ENCODE peak calls at places on chromosomes 1 and 21, in ten cellular contexts. One of them, this sample, is unnamed.

GRCh38 chr1:222552882-222553281 is 5.0 kb upstream of the HHIPL2 start:
- DNase-seq in sigmoid colon: no peak
- DNase-seq in NB4: no peak
- DNase-seq in transverse colon: no peak
- DNase-seq in K562: no peak
- DNase-seq in body of pancreas: no peak
- DNase-seq in heart left ventricle: no peak
- DNase-seq in A549: no peak
- DNase-seq in prostate gland: no peak
- DNase-seq in esophagus squamous epithelium: no peak
- DNase-seq in this sample: no peak

GRCh38 chr1:116571215-116571919 is 541 bp upstream of the CD58 start:
- DNase-seq in A549: no peak
- DNase-seq in body of pancreas: no peak
- DNase-seq in prostate gland: no peak
- DNase-seq in heart left ventricle: no peak
- DNase-seq in transverse colon: no peak
- DNase-seq in K562: no peak
- DNase-seq in NB4: no peak
- DNase-seq in sigmoid colon: no peak
- DNase-seq in esophagus squamous epithelium: no peak
- DNase-seq in this sample: no peak

GRCh38 chr1:59294423-59294822 is 2.5 kb upstream of the FGGY start:
- DNase-seq in K562: no peak
- DNase-seq in sigmoid colon: no peak
- DNase-seq in A549: no peak
- DNase-seq in body of pancreas: no peak
- DNase-seq in prostate gland: no peak
- DNase-seq in heart left ventricle: no peak
- DNase-seq in esophagus squamous epithelium: no peak
- DNase-seq in NB4: no peak
- DNase-seq in transverse colon: no peak
- DNase-seq in this sample: no peak

GRCh38 chr21:14583629-14584251 is 37.6 kb upstream of the SAMSN1 start:
- DNase-seq in body of pancreas: no peak
- DNase-seq in A549: no peak
- DNase-seq in transverse colon: no peak
- DNase-seq in prostate gland: no peak
- DNase-seq in heart left ventricle: no peak
- DNase-seq in K562: peak; percentile 52
- DNase-seq in esophagus squamous epithelium: no peak
- DNase-seq in NB4: no peak
- DNase-seq in sigmoid colon: no peak
- DNase-seq in this sample: no peak

GRCh38 chr21:15164678-15165303 is 100.0 kb upstream of the NRIP1 start:
- DNase-seq in sigmoid colon: no peak
- DNase-seq in prostate gland: no peak
- DNase-seq in transverse colon: peak; percentile 18
- DNase-seq in K562: no peak
- DNase-seq in esophagus squamous epithelium: no peak
- DNase-seq in NB4: no peak
- DNase-seq in A549: peak; percentile 14
- DNase-seq in body of pancreas: no peak
- DNase-seq in heart left ventricle: no peak
- DNase-seq in this sample: no peak

GRCh38 chr1:33547574-33547973 is 75.1 kb downstream of the ZSCAN20 start:
- DNase-seq in transverse colon: no peak
- DNase-seq in heart left ventricle: no peak
- DNase-seq in NB4: no peak
- DNase-seq in sigmoid colon: no peak
- DNase-seq in A549: no peak
- DNase-seq in esophagus squamous epithelium: no peak
- DNase-seq in prostate gland: no peak
- DNase-seq in K562: no peak
- DNase-seq in body of pancreas: no peak
- DNase-seq in this sample: no peak

GRCh38 chr1:15348648-15349047 is 61.0 kb upstream of the EFHD2 start:
- DNase-seq in A549: no peak
- DNase-seq in heart left ventricle: no peak
- DNase-seq in prostate gland: no peak
- DNase-seq in body of pancreas: no peak
- DNase-seq in NB4: no peak
- DNase-seq in esophagus squamous epithelium: no peak
- DNase-seq in transverse colon: no peak
- DNase-seq in K562: no peak
- DNase-seq in sigmoid colon: no peak
- DNase-seq in this sample: no peak

GRCh38 chr1:89673251-89673650 is 40.3 kb downstream of the LRRC8C start:
- DNase-seq in prostate gland: no peak
- DNase-seq in body of pancreas: no peak
- DNase-seq in A549: peak; percentile 26
- DNase-seq in esophagus squamous epithelium: no peak
- DNase-seq in NB4: peak; percentile 60
- DNase-seq in sigmoid colon: no peak
- DNase-seq in transverse colon: no peak
- DNase-seq in heart left ventricle: no peak
- DNase-seq in K562: no peak
- DNase-seq in this sample: no peak

GRCh38 chr1:81757398-81758020 is 43.2 kb upstream of the ADGRL2 start:
- DNase-seq in NB4: no peak
- DNase-seq in transverse colon: no peak
- DNase-seq in prostate gland: no peak
- DNase-seq in A549: no peak
- DNase-seq in body of pancreas: no peak
- DNase-seq in sigmoid colon: no peak
- DNase-seq in esophagus squamous epithelium: no peak
- DNase-seq in K562: no peak
- DNase-seq in heart left ventricle: no peak
- DNase-seq in this sample: no peak

GRCh38 chr1:41021526-41022308 is at the start of gene SLFNL1:
- DNase-seq in esophagus squamous epithelium: no peak
- DNase-seq in A549: no peak
- DNase-seq in body of pancreas: no peak
- DNase-seq in sigmoid colon: no peak
- DNase-seq in prostate gland: no peak
- DNase-seq in K562: peak; percentile 37
- DNase-seq in transverse colon: no peak
- DNase-seq in NB4: peak; percentile 44
- DNase-seq in heart left ventricle: peak; percentile 44
- DNase-seq in this sample: no peak
- TF ChIP-seq POLR2A in esophagus squamous epithelium: no peak
- TF ChIP-seq POLR2A in A549: no peak
- TF ChIP-seq POLR2A in body of pancreas: no peak
- TF ChIP-seq POLR2A in sigmoid colon: no peak
- TF ChIP-seq POLR2A in prostate gland: no peak
- TF ChIP-seq POLR2A in K562: peak; percentile 62
- TF ChIP-seq POLR2A in transverse colon: no peak
- TF ChIP-seq POLR2A in NB4: no peak
- TF ChIP-seq POLR2A in heart left ventricle: no peak
- TF ChIP-seq POLR2A in this sample: no peak

GRCh38 chr1:40665335-40666171 is at the start of gene RIMS3:
- DNase-seq in body of pancreas: peak; percentile 83
- DNase-seq in esophagus squamous epithelium: no peak
- DNase-seq in prostate gland: peak; percentile 68
- DNase-seq in transverse colon: peak; percentile 87
- DNase-seq in K562: peak; percentile 86
- DNase-seq in heart left ventricle: peak; percentile 76
- DNase-seq in NB4: peak; percentile 75
- DNase-seq in sigmoid colon: peak; percentile 89
- DNase-seq in A549: peak; percentile 55
- DNase-seq in this sample: peak; percentile 52
- TF ChIP-seq CTCF in body of pancreas: peak; percentile 2
- TF ChIP-seq CTCF in esophagus squamous epithelium: no peak
- TF ChIP-seq CTCF in prostate gland: no peak
- TF ChIP-seq CTCF in transverse colon: peak; percentile 11
- TF ChIP-seq CTCF in K562: peak; percentile 58
- TF ChIP-seq CTCF in heart left ventricle: no peak
- TF ChIP-seq CTCF in NB4: peak; percentile 40
- TF ChIP-seq CTCF in sigmoid colon: no peak
- TF ChIP-seq CTCF in A549: peak; percentile 33
- TF ChIP-seq CTCF in this sample: no peak

DNA sequence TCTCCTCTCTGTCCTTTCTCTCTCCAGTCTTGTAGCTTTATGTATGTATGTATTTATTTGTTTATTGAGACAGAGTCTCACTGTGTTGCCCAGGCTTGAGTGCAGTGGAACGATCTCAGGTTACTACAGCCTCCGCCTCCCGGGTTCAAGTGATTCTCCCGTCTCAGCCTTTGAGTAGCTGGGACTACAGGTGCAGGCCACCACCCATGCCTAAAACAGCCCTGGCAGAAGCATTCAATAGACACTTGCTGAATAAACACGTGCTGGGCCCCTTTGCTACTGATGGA is 2.5 kb downstream of the KIAA2013 start:
- DNase-seq in heart left ventricle: no peak
- DNase-seq in NB4: no peak
- DNase-seq in A549: no peak
- DNase-seq in prostate gland: no peak
- DNase-seq in esophagus squamous epithelium: no peak
- DNase-seq in transverse colon: no peak
- DNase-seq in sigmoid colon: no peak
- DNase-seq in K562: no peak
- DNase-seq in body of pancreas: no peak
- DNase-seq in this sample: no peak
- H3K4me3 ChIP-seq in heart left ventricle: no peak overlapping the region
- H3K4me3 ChIP-seq in NB4: peak overlapping the region; percentile 89
- H3K4me3 ChIP-seq in A549: no peak overlapping the region
- H3K4me3 ChIP-seq in prostate gland: no peak overlapping the region
- H3K4me3 ChIP-seq in esophagus squamous epithelium: no peak overlapping the region
- H3K4me3 ChIP-seq in transverse colon: no peak overlapping the region
- H3K4me3 ChIP-seq in sigmoid colon: no peak overlapping the region
- H3K4me3 ChIP-seq in K562: peak overlapping the region; percentile 71
- H3K4me3 ChIP-seq in body of pancreas: no peak overlapping the region
- H3K4me3 ChIP-seq in this sample: no peak overlapping the region

DNA sequence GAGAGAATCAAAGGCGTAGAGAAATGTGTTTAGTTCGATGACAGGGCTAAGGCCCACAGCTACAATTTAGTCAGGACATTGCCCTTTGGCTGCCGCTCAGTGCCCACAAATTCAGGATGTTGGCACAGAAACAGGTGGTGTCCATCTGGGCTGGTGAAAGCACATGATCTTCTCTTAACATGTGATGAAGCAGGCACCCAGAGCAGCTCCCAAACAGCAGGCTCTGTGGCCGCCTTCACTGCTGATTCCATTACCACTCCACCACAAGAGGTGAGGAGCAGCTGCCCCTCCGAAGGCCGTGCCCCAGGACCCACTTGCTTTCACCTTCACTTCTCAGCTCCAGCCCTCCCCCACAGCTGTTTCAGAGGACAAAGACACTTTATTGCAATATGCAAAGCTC is 24.8 kb downstream of the ACKR1 start:
- DNase-seq in prostate gland: no peak
- DNase-seq in sigmoid colon: no peak
- DNase-seq in esophagus squamous epithelium: no peak
- DNase-seq in heart left ventricle: no peak
- DNase-seq in body of pancreas: no peak
- DNase-seq in A549: peak; percentile 7
- DNase-seq in transverse colon: no peak
- DNase-seq in NB4: no peak
- DNase-seq in K562: no peak
- DNase-seq in this sample: no peak
- TF ChIP-seq POLR2A in prostate gland: no peak
- TF ChIP-seq POLR2A in sigmoid colon: no peak
- TF ChIP-seq POLR2A in esophagus squamous epithelium: no peak
- TF ChIP-seq POLR2A in heart left ventricle: no peak
- TF ChIP-seq POLR2A in body of pancreas: no peak
- TF ChIP-seq POLR2A in A549: no peak
- TF ChIP-seq POLR2A in transverse colon: no peak
- TF ChIP-seq POLR2A in NB4: no peak
- TF ChIP-seq POLR2A in K562: no peak
- TF ChIP-seq POLR2A in this sample: no peak

DNA sequence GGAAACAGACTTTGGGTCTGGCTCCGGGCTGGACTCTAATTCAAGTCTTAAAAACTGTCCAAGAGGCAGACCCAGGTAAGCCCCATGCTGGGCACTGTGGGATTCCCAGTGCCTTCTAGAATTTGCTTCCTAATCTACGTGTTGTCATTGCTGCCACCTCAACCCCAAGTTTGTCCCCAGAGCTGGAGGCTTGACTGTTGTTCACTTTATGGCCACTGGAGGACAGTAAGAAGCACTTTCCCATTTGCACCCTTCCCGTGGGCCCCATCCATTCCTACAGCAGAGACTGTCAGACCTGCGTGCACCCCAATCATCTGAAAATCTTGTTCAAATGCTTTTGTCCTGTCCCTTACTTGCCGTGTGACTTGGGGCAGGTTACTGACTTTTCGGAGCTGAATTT is 29.4 kb upstream of the VASH2 start:
- DNase-seq in body of pancreas: no peak
- DNase-seq in NB4: peak; percentile 41
- DNase-seq in prostate gland: no peak
- DNase-seq in A549: no peak
- DNase-seq in transverse colon: no peak
- DNase-seq in esophagus squamous epithelium: no peak
- DNase-seq in sigmoid colon: no peak
- DNase-seq in K562: peak; percentile 53
- DNase-seq in heart left ventricle: no peak
- DNase-seq in this sample: no peak
- TF ChIP-seq CTCF in body of pancreas: peak; percentile 10
- TF ChIP-seq CTCF in NB4: peak; percentile 62
- TF ChIP-seq CTCF in prostate gland: no peak
- TF ChIP-seq CTCF in A549: peak; percentile 19
- TF ChIP-seq CTCF in transverse colon: no peak
- TF ChIP-seq CTCF in esophagus squamous epithelium: no peak
- TF ChIP-seq CTCF in sigmoid colon: no peak
- TF ChIP-seq CTCF in K562: peak; percentile 84
- TF ChIP-seq CTCF in heart left ventricle: peak; percentile 15
- TF ChIP-seq CTCF in this sample: no peak

GRCh38 chr1:28510350-28511223 is 4.7 kb downstream of the RCC1 start:
- DNase-seq in A549: peak; percentile 40
- DNase-seq in transverse colon: no peak
- DNase-seq in body of pancreas: no peak
- DNase-seq in prostate gland: no peak
- DNase-seq in esophagus squamous epithelium: no peak
- DNase-seq in NB4: peak; percentile 75
- DNase-seq in sigmoid colon: no peak
- DNase-seq in K562: peak; percentile 75
- DNase-seq in heart left ventricle: no peak
- DNase-seq in this sample: no peak

GRCh38 chr1:28507646-28508434 is 2.0 kb downstream of the RCC1 start:
- DNase-seq in transverse colon: no peak
- DNase-seq in NB4: peak; percentile 37
- DNase-seq in esophagus squamous epithelium: no peak
- DNase-seq in K562: peak; percentile 61
- DNase-seq in prostate gland: no peak
- DNase-seq in body of pancreas: no peak
- DNase-seq in A549: no peak
- DNase-seq in sigmoid colon: no peak
- DNase-seq in heart left ventricle: no peak
- DNase-seq in this sample: no peak

GRCh38 chr1:28508435-28508754 is 2.6 kb downstream of the RCC1 start:
- DNase-seq in prostate gland: no peak
- DNase-seq in A549: no peak
- DNase-seq in sigmoid colon: no peak
- DNase-seq in heart left ventricle: no peak
- DNase-seq in K562: peak; percentile 60
- DNase-seq in esophagus squamous epithelium: no peak
- DNase-seq in body of pancreas: no peak
- DNase-seq in NB4: peak; percentile 44
- DNase-seq in transverse colon: no peak
- DNase-seq in this sample: no peak

GRCh38 chr1:28512058-28512611 is 6.3 kb downstream of the RCC1 start:
- DNase-seq in esophagus squamous epithelium: no peak
- DNase-seq in transverse colon: no peak
- DNase-seq in heart left ventricle: no peak
- DNase-seq in prostate gland: no peak
- DNase-seq in K562: peak; percentile 71
- DNase-seq in NB4: peak; percentile 55
- DNase-seq in body of pancreas: no peak
- DNase-seq in A549: peak; percentile 49
- DNase-seq in sigmoid colon: no peak
- DNase-seq in this sample: no peak

GRCh38 chr1:28509705-28510349 is 4.0 kb downstream of the RCC1 start:
- DNase-seq in prostate gland: no peak
- DNase-seq in NB4: peak; percentile 62
- DNase-seq in body of pancreas: no peak
- DNase-seq in A549: no peak
- DNase-seq in esophagus squamous epithelium: no peak
- DNase-seq in K562: peak; percentile 61
- DNase-seq in transverse colon: no peak
- DNase-seq in heart left ventricle: no peak
- DNase-seq in sigmoid colon: no peak
- DNase-seq in this sample: no peak
- H3K4me3 ChIP-seq in prostate gland: no peak overlapping the region
- H3K4me3 ChIP-seq in NB4: peak overlapping the region; percentile 92
- H3K4me3 ChIP-seq in body of pancreas: no peak overlapping the region
- H3K4me3 ChIP-seq in A549: peak overlapping the region; percentile 99
- H3K4me3 ChIP-seq in esophagus squamous epithelium: peak overlapping the region; percentile 3
- H3K4me3 ChIP-seq in K562: peak overlapping the region; percentile 87
- H3K4me3 ChIP-seq in transverse colon: no peak overlapping the region
- H3K4me3 ChIP-seq in heart left ventricle: no peak overlapping the region
- H3K4me3 ChIP-seq in sigmoid colon: no peak overlapping the region
- H3K4me3 ChIP-seq in this sample: no peak overlapping the region

This sample was measured in lower leg skin.